ENCODE peak calls at places on chromosome 20, in four cellular contexts. One of them, this sample, is unnamed. For H3K36me3, the result is how much of the 10 kb centered on the place peaks cover.

GRCh38 chr20:33724439-33725094 is 4.5 kb upstream of the PXMP4 start:
- DNase-seq in heart left ventricle: no peak
- DNase-seq in upper lobe of left lung: peak
- DNase-seq in OCI-LY7: no peak
- DNase-seq in this sample: no peak

GRCh38 chr20:57427239-57428127 is 36.3 kb downstream of the RBM38 start:
- DNase-seq in heart left ventricle: peak
- DNase-seq in upper lobe of left lung: no peak
- DNase-seq in OCI-LY7: no peak
- DNase-seq in this sample: peak

GRCh38 chr20:15930324-15931305 is 642.6 kb downstream of the KIF16B start:
- DNase-seq in heart left ventricle: no peak
- DNase-seq in upper lobe of left lung: no peak
- DNase-seq in OCI-LY7: peak
- DNase-seq in this sample: no peak

GRCh38 chr20:47150403-47151152 is 205.9 kb downstream of the ZMYND8 start:
- DNase-seq in heart left ventricle: no peak
- DNase-seq in upper lobe of left lung: peak
- DNase-seq in OCI-LY7: peak
- DNase-seq in this sample: peak

GRCh38 chr20:50331469-50332251 is 141.0 kb downstream of the CEBPB start:
- DNase-seq in heart left ventricle: peak
- DNase-seq in upper lobe of left lung: peak
- DNase-seq in OCI-LY7: no peak
- DNase-seq in this sample: no peak

GRCh38 chr20:16488086-16488485 is 85.2 kb downstream of the KIF16B start:
- DNase-seq in heart left ventricle: no peak
- DNase-seq in upper lobe of left lung: no peak
- DNase-seq in OCI-LY7: no peak
- DNase-seq in this sample: no peak

GRCh38 chr20:10179574-10180298 is 38.9 kb upstream of the SNAP25 start:
- DNase-seq in heart left ventricle: no peak
- DNase-seq in upper lobe of left lung: no peak
- DNase-seq in OCI-LY7: no peak
- DNase-seq in this sample: no peak

GRCh38 chr20:51019598-51020592 is 3.0 kb downstream of the KCNG1 start:
- DNase-seq in heart left ventricle: no peak
- DNase-seq in upper lobe of left lung: no peak
- DNase-seq in OCI-LY7: no peak
- DNase-seq in this sample: no peak

GRCh38 chr20:9912858-9913434 is 74.1 kb upstream of the PAK5 start:
- DNase-seq in heart left ventricle: no peak
- DNase-seq in upper lobe of left lung: peak
- DNase-seq in OCI-LY7: peak
- DNase-seq in this sample: no peak

GRCh38 chr20:2759603-2760360 is 40.6 kb downstream of the CPXM1 start:
- DNase-seq in heart left ventricle: no peak
- DNase-seq in upper lobe of left lung: no peak
- DNase-seq in OCI-LY7: peak
- DNase-seq in this sample: no peak

GRCh38 chr20:34240698-34241615 is at the start of gene ASIP:
- DNase-seq in heart left ventricle: no peak
- DNase-seq in upper lobe of left lung: no peak
- DNase-seq in OCI-LY7: peak
- DNase-seq in this sample: no peak

GRCh38 chr20:2750343-2751251 is 49.8 kb downstream of the CPXM1 start:
- DNase-seq in heart left ventricle: no peak
- DNase-seq in upper lobe of left lung: peak
- DNase-seq in OCI-LY7: no peak
- DNase-seq in this sample: peak

GRCh38 chr20:6708010-6708409 is 59.5 kb upstream of the BMP2 start:
- DNase-seq in heart left ventricle: peak
- DNase-seq in upper lobe of left lung: peak
- DNase-seq in OCI-LY7: no peak
- DNase-seq in this sample: no peak

GRCh38 chr20:54212226-54212625 is 4.3 kb downstream of the PFDN4 start:
- DNase-seq in heart left ventricle: no peak
- DNase-seq in upper lobe of left lung: no peak
- DNase-seq in OCI-LY7: no peak
- DNase-seq in this sample: no peak

GRCh38 chr20:37552415-37552814 is 24.7 kb upstream of the BLCAP start:
- DNase-seq in heart left ventricle: no peak
- DNase-seq in upper lobe of left lung: no peak
- DNase-seq in OCI-LY7: no peak
- DNase-seq in this sample: no peak

GRCh38 chr20:51365670-51366069 is 176.8 kb downstream of the NFATC2 start:
- DNase-seq in heart left ventricle: no peak
- DNase-seq in upper lobe of left lung: no peak
- DNase-seq in OCI-LY7: no peak
- DNase-seq in this sample: no peak

GRCh38 chr20:50274570-50275430 is 84.2 kb downstream of the CEBPB start:
- DNase-seq in heart left ventricle: peak
- DNase-seq in upper lobe of left lung: peak
- DNase-seq in OCI-LY7: no peak
- DNase-seq in this sample: peak

GRCh38 chr20:51199920-51200319 is 177.0 kb upstream of the KCNG1 start:
- DNase-seq in heart left ventricle: no peak
- DNase-seq in upper lobe of left lung: no peak
- DNase-seq in OCI-LY7: no peak
- DNase-seq in this sample: no peak

GRCh38 chr20:13243826-13244376 is 22.8 kb downstream of the ISM1 start:
- DNase-seq in heart left ventricle: no peak
- DNase-seq in upper lobe of left lung: no peak
- DNase-seq in OCI-LY7: no peak
- DNase-seq in this sample: no peak

GRCh38 chr20:42267793-42268381 is 649.7 kb upstream of the CHD6 start:
- DNase-seq in heart left ventricle: no peak
- DNase-seq in upper lobe of left lung: no peak
- DNase-seq in OCI-LY7: no peak
- DNase-seq in this sample: no peak

GRCh38 chr20:24109008-24109407 is 120.4 kb upstream of the GGTLC1 start:
- DNase-seq in heart left ventricle: no peak
- DNase-seq in upper lobe of left lung: no peak
- DNase-seq in OCI-LY7: no peak
- DNase-seq in this sample: no peak

GRCh38 chr20:10846831-10847230 is 173.0 kb upstream of the JAG1 start:
- DNase-seq in heart left ventricle: no peak
- DNase-seq in upper lobe of left lung: no peak
- DNase-seq in OCI-LY7: no peak
- DNase-seq in this sample: no peak

GRCh38 chr20:59747671-59748515 is 143.6 kb downstream of the PHACTR3 start:
- DNase-seq in heart left ventricle: no peak
- DNase-seq in upper lobe of left lung: no peak
- DNase-seq in OCI-LY7: no peak
- DNase-seq in this sample: no peak

GRCh38 chr20:38855356-38855755 is 49.9 kb downstream of the PPP1R16B start:
- DNase-seq in heart left ventricle: no peak
- DNase-seq in upper lobe of left lung: no peak
- DNase-seq in OCI-LY7: no peak
- DNase-seq in this sample: no peak

GRCh38 chr20:15240801-15241200 is 903.4 kb upstream of the FLRT3 start:
- DNase-seq in heart left ventricle: no peak
- DNase-seq in upper lobe of left lung: no peak
- DNase-seq in OCI-LY7: no peak
- DNase-seq in this sample: no peak

GRCh38 chr20:37927410-37928048 is 24.6 kb downstream of the VSTM2L start:
- DNase-seq in heart left ventricle: no peak
- DNase-seq in upper lobe of left lung: no peak
- DNase-seq in OCI-LY7: no peak
- DNase-seq in this sample: no peak

GRCh38 chr20:2693286-2693995 is 861 bp downstream of the EBF4 start:
- DNase-seq in heart left ventricle: no peak
- DNase-seq in upper lobe of left lung: no peak
- DNase-seq in OCI-LY7: no peak
- DNase-seq in this sample: peak

DNA sequence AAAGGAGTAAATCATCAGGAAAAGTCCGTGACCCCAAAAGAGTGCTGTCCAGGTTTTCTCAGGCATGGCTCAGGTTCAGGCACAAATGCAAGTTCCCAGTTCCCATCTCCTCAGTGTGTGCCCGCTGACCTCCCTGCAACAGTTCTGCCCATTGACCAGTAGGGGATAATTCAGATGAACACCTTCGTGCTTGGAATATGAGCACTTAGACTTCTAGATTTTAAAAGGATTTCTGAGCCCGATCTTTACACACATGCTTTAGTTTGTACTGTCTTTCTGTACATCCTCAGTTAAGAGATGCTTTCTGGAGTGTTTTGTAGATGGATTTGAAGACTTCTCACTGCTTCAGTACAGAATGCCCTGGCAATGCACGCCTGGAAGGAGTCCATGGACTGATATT is 239.7 kb upstream of the PLCB4 start:
- DNase-seq in heart left ventricle: no peak
- DNase-seq in upper lobe of left lung: no peak
- DNase-seq in OCI-LY7: no peak
- DNase-seq in this sample: no peak
- TF ChIP-seq CTCF in heart left ventricle: no peak
- TF ChIP-seq CTCF in upper lobe of left lung: no peak
- TF ChIP-seq CTCF in OCI-LY7: peak
- TF ChIP-seq CTCF in this sample: no peak

DNA sequence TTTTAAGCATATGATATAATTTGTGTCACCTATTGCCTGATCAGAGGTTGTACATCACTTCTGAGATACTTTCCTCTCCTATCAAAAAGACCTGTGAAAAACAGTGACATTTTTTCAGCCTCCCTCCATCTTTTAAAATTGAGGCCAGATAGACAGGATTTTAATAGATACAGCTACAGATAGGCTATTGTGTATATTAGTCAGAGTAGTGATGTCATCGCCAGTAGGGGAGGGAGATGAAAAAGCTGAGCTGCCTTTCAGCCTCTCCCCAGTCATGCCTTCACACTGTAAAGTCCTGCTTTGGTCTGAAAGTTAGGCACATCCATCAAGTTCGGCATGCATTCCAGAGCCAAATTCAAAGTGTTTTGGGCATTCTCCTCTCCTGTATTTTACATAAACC is 7.9 kb upstream of the PABPC1L start:
- DNase-seq in heart left ventricle: no peak
- DNase-seq in upper lobe of left lung: no peak
- DNase-seq in OCI-LY7: no peak
- DNase-seq in this sample: no peak
- H3K36me3 ChIP-seq in heart left ventricle: half or more
- H3K36me3 ChIP-seq in upper lobe of left lung: under half
- H3K36me3 ChIP-seq in OCI-LY7: half or more
- H3K36me3 ChIP-seq in this sample: under half

GRCh38 chr20:36439731-36440072 is 101.6 kb upstream of the MYL9 start:
- DNase-seq in heart left ventricle: no peak
- DNase-seq in upper lobe of left lung: no peak
- DNase-seq in OCI-LY7: no peak
- DNase-seq in this sample: no peak
- TF ChIP-seq CTCF in heart left ventricle: peak
- TF ChIP-seq CTCF in upper lobe of left lung: no peak
- TF ChIP-seq CTCF in OCI-LY7: peak
- TF ChIP-seq CTCF in this sample: no peak

DNA sequence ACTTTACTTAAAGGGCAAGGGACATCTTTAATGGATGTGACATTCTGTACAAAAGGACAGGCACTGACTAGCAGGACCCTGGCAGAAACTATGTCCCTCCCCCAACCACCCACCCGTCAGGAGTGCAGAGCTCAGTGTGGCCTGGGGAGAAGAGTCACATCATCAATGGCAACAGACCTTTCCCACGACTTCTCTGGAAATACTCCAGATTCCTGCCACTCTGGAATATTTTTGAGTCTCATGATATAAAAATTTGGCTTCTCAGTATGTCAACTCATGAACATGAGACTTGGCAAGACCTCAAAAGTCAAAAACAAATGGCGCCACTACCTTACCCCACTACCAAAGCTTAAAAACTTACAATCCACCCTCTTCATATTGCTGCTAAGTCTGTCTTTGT is 118.3 kb downstream of the SLC23A2 start:
- DNase-seq in heart left ventricle: no peak
- DNase-seq in upper lobe of left lung: no peak
- DNase-seq in OCI-LY7: no peak
- DNase-seq in this sample: no peak
- H3K36me3 ChIP-seq in heart left ventricle: half or more
- H3K36me3 ChIP-seq in upper lobe of left lung: under half
- H3K36me3 ChIP-seq in OCI-LY7: under half
- H3K36me3 ChIP-seq in this sample: under half

DNA sequence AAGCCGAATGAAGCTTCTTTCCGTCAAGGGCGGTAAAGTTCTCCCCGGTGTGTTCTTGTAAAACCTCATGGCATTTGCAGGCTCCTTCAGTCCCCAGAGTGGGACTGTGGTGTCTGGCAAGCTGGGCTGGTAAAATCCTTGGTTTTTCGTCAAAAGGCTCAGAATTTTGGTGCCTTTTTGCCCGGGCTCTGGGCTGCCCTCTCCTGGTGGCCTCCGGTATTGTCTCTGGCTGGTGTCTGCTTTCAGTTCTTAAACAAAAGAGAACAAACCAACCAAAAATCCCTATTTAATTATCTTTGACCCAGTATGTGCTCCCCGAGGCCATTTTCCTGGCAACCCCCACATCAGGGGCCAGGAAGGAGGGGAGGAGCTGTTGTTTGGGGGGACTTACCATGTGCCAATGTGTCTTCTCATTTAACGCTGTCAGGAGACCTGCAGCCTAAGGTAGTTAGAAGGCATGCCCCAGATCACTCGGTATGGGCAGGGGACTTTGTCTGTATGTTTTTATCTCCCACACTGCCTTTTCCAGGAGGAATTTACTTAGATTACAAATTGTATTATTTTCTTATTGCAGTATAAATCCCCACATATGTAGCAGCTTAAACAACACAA is 11.1 kb downstream of the CDH4 start:
- DNase-seq in heart left ventricle: no peak
- DNase-seq in upper lobe of left lung: no peak
- DNase-seq in OCI-LY7: peak
- DNase-seq in this sample: no peak
- TF ChIP-seq CTCF in heart left ventricle: peak
- TF ChIP-seq CTCF in upper lobe of left lung: peak
- TF ChIP-seq CTCF in OCI-LY7: peak
- TF ChIP-seq CTCF in this sample: peak

GRCh38 chr20:62336775-62337557 is 30.1 kb downstream of the LAMA5 start:
- DNase-seq in heart left ventricle: peak
- DNase-seq in upper lobe of left lung: no peak
- DNase-seq in OCI-LY7: no peak
- DNase-seq in this sample: no peak
- H3K36me3 ChIP-seq in heart left ventricle: half or more
- H3K36me3 ChIP-seq in upper lobe of left lung: half or more
- H3K36me3 ChIP-seq in OCI-LY7: under half
- H3K36me3 ChIP-seq in this sample: half or more

GRCh38 chr20:25470045-25470444 is 62.6 kb downstream of the GINS1 start:
- DNase-seq in heart left ventricle: peak
- DNase-seq in upper lobe of left lung: no peak
- DNase-seq in OCI-LY7: peak
- DNase-seq in this sample: no peak
- TF ChIP-seq CTCF in heart left ventricle: peak
- TF ChIP-seq CTCF in upper lobe of left lung: peak
- TF ChIP-seq CTCF in OCI-LY7: peak
- TF ChIP-seq CTCF in this sample: no peak